ENCODE peak calls at places on chromosomes 2 and 18, in seven cellular contexts. One of them, this sample, is unnamed.

GRCh38 chr2:98903767-98904485 is 32.1 kb downstream of the CRACDL start:
- DNase-seq in brain microvascular endothelial cell: no peak
- DNase-seq in T-helper 2 cell: no peak
- DNase-seq in caudate nucleus: no peak
- DNase-seq in T1000: no peak
- DNase-seq in ELR: no peak
- DNase-seq in cardiac septum: peak
- DNase-seq in this sample: no peak

GRCh38 chr18:13425357-13426095 is 207.0 kb downstream of the LDLRAD4 start:
- DNase-seq in brain microvascular endothelial cell: no peak
- DNase-seq in T-helper 2 cell: no peak
- DNase-seq in caudate nucleus: no peak
- DNase-seq in T1000: no peak
- DNase-seq in ELR: peak
- DNase-seq in cardiac septum: no peak
- DNase-seq in this sample: no peak

GRCh38 chr2:25078171-25079049 is 36.5 kb downstream of the EFR3B start:
- DNase-seq in brain microvascular endothelial cell: peak
- DNase-seq in T-helper 2 cell: no peak
- DNase-seq in caudate nucleus: peak
- DNase-seq in T1000: peak
- DNase-seq in ELR: peak
- DNase-seq in cardiac septum: no peak
- DNase-seq in this sample: no peak

GRCh38 chr18:12741351-12741750 is 38.5 kb downstream of the PSMG2 start:
- DNase-seq in brain microvascular endothelial cell: peak
- DNase-seq in T-helper 2 cell: no peak
- DNase-seq in caudate nucleus: no peak
- DNase-seq in T1000: peak
- DNase-seq in ELR: peak
- DNase-seq in cardiac septum: no peak
- DNase-seq in this sample: no peak

GRCh38 chr2:236726701-236727450 is 157.3 kb downstream of the ACKR3 start:
- DNase-seq in brain microvascular endothelial cell: no peak
- DNase-seq in T-helper 2 cell: no peak
- DNase-seq in caudate nucleus: no peak
- DNase-seq in T1000: no peak
- DNase-seq in ELR: no peak
- DNase-seq in cardiac septum: no peak
- DNase-seq in this sample: no peak

GRCh38 chr2:27270680-27271079 is 4.6 kb upstream of the DNAJC5G start:
- DNase-seq in brain microvascular endothelial cell: no peak
- DNase-seq in T-helper 2 cell: no peak
- DNase-seq in caudate nucleus: no peak
- DNase-seq in T1000: no peak
- DNase-seq in ELR: no peak
- DNase-seq in cardiac septum: no peak
- DNase-seq in this sample: no peak

GRCh38 chr2:38184964-38185603 is 109.1 kb upstream of the CYP1B1 start:
- DNase-seq in brain microvascular endothelial cell: no peak
- DNase-seq in T-helper 2 cell: no peak
- DNase-seq in caudate nucleus: no peak
- DNase-seq in T1000: no peak
- DNase-seq in ELR: peak
- DNase-seq in cardiac septum: no peak
- DNase-seq in this sample: no peak

GRCh38 chr18:69838620-69839411 is 108.9 kb downstream of the CD226 start:
- DNase-seq in brain microvascular endothelial cell: no peak
- DNase-seq in T-helper 2 cell: no peak
- DNase-seq in caudate nucleus: no peak
- DNase-seq in T1000: no peak
- DNase-seq in ELR: peak
- DNase-seq in cardiac septum: no peak
- DNase-seq in this sample: no peak

GRCh38 chr18:48570313-48570712 is 31.5 kb downstream of the CTIF start:
- DNase-seq in brain microvascular endothelial cell: no peak
- DNase-seq in T-helper 2 cell: no peak
- DNase-seq in caudate nucleus: no peak
- DNase-seq in T1000: no peak
- DNase-seq in ELR: no peak
- DNase-seq in cardiac septum: no peak
- DNase-seq in this sample: no peak

GRCh38 chr18:13428319-13428718 is 209.8 kb downstream of the LDLRAD4 start:
- DNase-seq in brain microvascular endothelial cell: no peak
- DNase-seq in T-helper 2 cell: no peak
- DNase-seq in caudate nucleus: no peak
- DNase-seq in T1000: no peak
- DNase-seq in ELR: no peak
- DNase-seq in cardiac septum: no peak
- DNase-seq in this sample: no peak

GRCh38 chr2:159290289-159290907 is 3.9 kb upstream of the WDSUB1 start:
- DNase-seq in brain microvascular endothelial cell: peak
- DNase-seq in T-helper 2 cell: no peak
- DNase-seq in caudate nucleus: no peak
- DNase-seq in T1000: no peak
- DNase-seq in ELR: peak
- DNase-seq in cardiac septum: no peak
- DNase-seq in this sample: peak

GRCh38 chr18:3655254-3655554 is 205.2 kb downstream of the TGIF1 start:
- DNase-seq in brain microvascular endothelial cell: no peak
- DNase-seq in T-helper 2 cell: no peak
- DNase-seq in caudate nucleus: no peak
- DNase-seq in T1000: no peak
- DNase-seq in ELR: no peak
- DNase-seq in cardiac septum: no peak
- DNase-seq in this sample: no peak

This sample was measured in HL-60.